ENCODE peak calls at places on chromosome 15, in nine cellular contexts. P is sciatic nerve; Y is stomach; J is activated CD4-positive, alpha-beta T cell treated with anti-CD3 and anti-CD28 coated beads, Interleukin-2, amount 50 U/mL, for 1 hour; W is NCI-H524; C is stimulated activated CD4-positive, alpha-beta T cell treated with anti-CD3 and anti-CD28 coated beads, Interleukin-1b, Interleukin-23, amount 100 ng/mL, for 4 hours; F is neuronal stem cell; X is AG20443; N is WTC11. Q is an unnamed sample.

GRCh38 chr15:91496754-91497691 is 356.5 kb upstream of the SLCO3A1 start:
- DNase-seq in P (no peak), Y (peak), J (no peak), W (no peak), C (no peak), F (no peak), X (no peak), N (no peak), Q (no peak)

GRCh38 chr15:78194568-78194925 is 39.8 kb downstream of the ACSBG1 start:
- DNase-seq in P (no peak), Y (peak), J (no peak), W (no peak), C (no peak), F (no peak), X (no peak), N (no peak), Q (no peak)

GRCh38 chr15:60546764-60547163 is 67.8 kb upstream of the ICE2 start:
- DNase-seq in P (no peak), Y (no peak), J (no peak), W (no peak), C (no peak), F (no peak), X (no peak), N (no peak), Q (no peak)

GRCh38 chr15:48267766-48268165 is 61.7 kb downstream of the SLC12A1 start:
- DNase-seq in P (no peak), Y (no peak), J (no peak), W (peak), C (no peak), F (no peak), X (no peak), N (no peak), Q (no peak)

GRCh38 chr15:65611888-65612615 is 1.1 kb upstream of the INTS14 start:
- DNase-seq in P (no peak), Y (no peak), J (no peak), W (no peak), C (no peak), F (peak), X (no peak), N (no peak), Q (no peak)

GRCh38 chr15:70535071-70535954 is 228.0 kb downstream of the UACA start:
- DNase-seq in P (no peak), Y (no peak), J (peak), W (no peak), C (no peak), F (no peak), X (no peak), N (no peak), Q (no peak)

GRCh38 chr15:89964555-89964954 is 36.6 kb upstream of the ZNF710 start:
- DNase-seq in P (no peak), Y (no peak), J (no peak), W (no peak), C (no peak), F (no peak), X (no peak), N (no peak), Q (no peak)

GRCh38 chr15:39400002-39400401 is 180.9 kb upstream of the THBS1 start:
- DNase-seq in P (no peak), Y (no peak), J (no peak), W (no peak), C (no peak), F (no peak), X (no peak), N (no peak), Q (no peak)

GRCh38 chr15:83200162-83200561 is 7.5 kb downstream of the HDGFL3 start:
- DNase-seq in P (no peak), Y (no peak), J (no peak), W (no peak), C (no peak), F (no peak), X (no peak), N (no peak), Q (no peak)

GRCh38 chr15:31024330-31024729 is 32.9 kb upstream of the MTMR10 start:
- DNase-seq in P (no peak), Y (no peak), J (no peak), W (no peak), C (no peak), F (peak), X (peak), N (peak), Q (peak)

GRCh38 chr15:40333922-40334492 is 6.7 kb downstream of the CCDC9B start:
- DNase-seq in P (peak), Y (no peak), J (no peak), W (peak), C (no peak), F (no peak), X (no peak), N (no peak), Q (peak)

GRCh38 chr15:92899910-92900711 is at the start of gene CHD2:
- DNase-seq in P (peak), Y (peak), J (peak), W (peak), C (peak), F (peak), X (peak), N (peak), Q (peak)

GRCh38 chr15:60972301-60972700 is 256.8 kb downstream of the RORA start:
- DNase-seq in P (no peak), Y (no peak), J (no peak), W (no peak), C (no peak), F (no peak), X (peak), N (no peak), Q (peak)

GRCh38 chr15:60074181-60074885 is 70.2 kb downstream of the FOXB1 start:
- DNase-seq in P (no peak), Y (peak), J (no peak), W (no peak), C (no peak), F (no peak), X (no peak), N (no peak), Q (no peak)

GRCh38 chr15:88401972-88402656 is 65.1 kb downstream of the MRPL46 start:
- DNase-seq in P (no peak), Y (no peak), J (no peak), W (no peak), C (no peak), F (no peak), X (no peak), N (peak), Q (no peak)

GRCh38 chr15:89364341-89364740 is 29.7 kb upstream of the POLG start:
- DNase-seq in P (no peak), Y (no peak), J (no peak), W (peak), C (no peak), F (no peak), X (no peak), N (no peak), Q (no peak)

GRCh38 chr15:85543741-85544155 is 163.3 kb downstream of the AKAP13 start:
- DNase-seq in P (peak), Y (peak), J (peak), W (no peak), C (no peak), F (no peak), X (no peak), N (peak), Q (no peak)

GRCh38 chr15:40909662-40910625 is 15.7 kb downstream of the VPS18 start:
- DNase-seq in P (no peak), Y (no peak), J (no peak), W (no peak), C (no peak), F (no peak), X (peak), N (no peak), Q (no peak)

GRCh38 chr15:89361451-89362202 is 27.0 kb upstream of the POLG start:
- DNase-seq in P (peak), Y (peak), J (peak), W (peak), C (peak), F (peak), X (peak), N (peak), Q (peak)

GRCh38 chr15:32849769-32850668 is 132.2 kb downstream of the GREM1 start:
- DNase-seq in P (no peak), Y (no peak), J (no peak), W (peak), C (no peak), F (no peak), X (peak), N (no peak), Q (no peak)

GRCh38 chr15:45221967-45222366 is 30.1 kb upstream of the SLC28A2 start:
- DNase-seq in P (no peak), Y (no peak), J (no peak), W (no peak), C (no peak), F (no peak), X (no peak), N (no peak), Q (no peak)

GRCh38 chr15:41944313-41944940 is 27.9 kb downstream of the EHD4 start:
- DNase-seq in P (no peak), Y (no peak), J (no peak), W (no peak), C (no peak), F (peak), X (peak), N (no peak), Q (peak)

GRCh38 chr15:42059661-42060476 is 34.5 kb downstream of the PLA2G4D start:
- DNase-seq in P (peak), Y (peak), J (peak), W (peak), C (peak), F (peak), X (peak), N (peak), Q (no peak)

GRCh38 chr15:96115642-96116041 is 214.9 kb upstream of the NR2F2 start:
- DNase-seq in P (no peak), Y (no peak), J (no peak), W (no peak), C (no peak), F (no peak), X (peak), N (no peak), Q (no peak)

GRCh38 chr15:47157827-47158226 is 559.5 kb upstream of the SEMA6D start:
- DNase-seq in P (no peak), Y (no peak), J (no peak), W (no peak), C (no peak), F (no peak), X (no peak), N (no peak), Q (no peak)